ENCODE peak calls at places on chromosome 6, in seven cellular contexts. One of them, this sample, is unnamed.

GRCh38 chr6:31113861-31114539 is 600 bp upstream of the PSORS1C1 start:
- DNase-seq in OCI-LY7: no peak
- DNase-seq in AG09309: peak; percentile 88
- DNase-seq in heart left ventricle: no peak
- DNase-seq in HL-60: no peak
- DNase-seq in left ventricle myocardium inferior: no peak
- DNase-seq in heart right ventricle: no peak
- DNase-seq in this sample: peak; percentile 94

GRCh38 chr6:110809792-110810191 is 5.5 kb downstream of the CDK19 start:
- DNase-seq in OCI-LY7: no peak
- DNase-seq in AG09309: no peak
- DNase-seq in left ventricle myocardium inferior: no peak
- DNase-seq in heart right ventricle: no peak
- DNase-seq in HL-60: no peak
- DNase-seq in heart left ventricle: no peak
- DNase-seq in this sample: no peak

GRCh38 chr6:139378882-139379341 is 4.5 kb upstream of the CITED2 start:
- DNase-seq in HL-60: no peak
- DNase-seq in OCI-LY7: no peak
- DNase-seq in heart right ventricle: no peak
- DNase-seq in AG09309: no peak
- DNase-seq in left ventricle myocardium inferior: no peak
- DNase-seq in heart left ventricle: no peak
- DNase-seq in this sample: no peak

GRCh38 chr6:154683756-154684523 is 49.3 kb upstream of the SCAF8 start:
- DNase-seq in left ventricle myocardium inferior: no peak
- DNase-seq in OCI-LY7: peak; percentile 69
- DNase-seq in heart left ventricle: no peak
- DNase-seq in heart right ventricle: no peak
- DNase-seq in AG09309: peak; percentile 5
- DNase-seq in HL-60: peak; percentile 34
- DNase-seq in this sample: peak; percentile 26

GRCh38 chr6:132687306-132687705 is 26.5 kb downstream of the VNN1 start:
- DNase-seq in heart right ventricle: no peak
- DNase-seq in left ventricle myocardium inferior: no peak
- DNase-seq in heart left ventricle: no peak
- DNase-seq in OCI-LY7: no peak
- DNase-seq in AG09309: no peak
- DNase-seq in HL-60: no peak
- DNase-seq in this sample: peak; percentile 8

GRCh38 chr6:44487002-44487401 is 99.5 kb downstream of the CDC5L start:
- DNase-seq in heart right ventricle: no peak
- DNase-seq in left ventricle myocardium inferior: no peak
- DNase-seq in OCI-LY7: no peak
- DNase-seq in HL-60: no peak
- DNase-seq in AG09309: no peak
- DNase-seq in heart left ventricle: no peak
- DNase-seq in this sample: no peak

GRCh38 chr6:78962458-78962857 is 95.1 kb downstream of the IRAK1BP1 start:
- DNase-seq in heart right ventricle: no peak
- DNase-seq in left ventricle myocardium inferior: no peak
- DNase-seq in HL-60: no peak
- DNase-seq in OCI-LY7: no peak
- DNase-seq in heart left ventricle: no peak
- DNase-seq in AG09309: no peak
- DNase-seq in this sample: no peak

GRCh38 chr6:71510057-71510713 is 221.6 kb downstream of the OGFRL1 start:
- DNase-seq in heart right ventricle: peak; percentile 19
- DNase-seq in OCI-LY7: peak; percentile 65
- DNase-seq in heart left ventricle: peak; percentile 47
- DNase-seq in HL-60: peak; percentile 2
- DNase-seq in AG09309: peak; percentile 48
- DNase-seq in left ventricle myocardium inferior: peak; percentile 28
- DNase-seq in this sample: peak; percentile 79

GRCh38 chr6:19869464-19869863 is 32.3 kb downstream of the ID4 start:
- DNase-seq in OCI-LY7: peak; percentile 66
- DNase-seq in HL-60: no peak
- DNase-seq in left ventricle myocardium inferior: no peak
- DNase-seq in AG09309: no peak
- DNase-seq in heart right ventricle: no peak
- DNase-seq in heart left ventricle: no peak
- DNase-seq in this sample: no peak

GRCh38 chr6:80165143-80165542 is 58.7 kb downstream of the BCKDHB start:
- DNase-seq in AG09309: no peak
- DNase-seq in left ventricle myocardium inferior: no peak
- DNase-seq in OCI-LY7: no peak
- DNase-seq in HL-60: peak; percentile 79
- DNase-seq in heart right ventricle: no peak
- DNase-seq in heart left ventricle: no peak
- DNase-seq in this sample: no peak

GRCh38 chr6:158825038-158825950 is 6.1 kb upstream of the EZR start:
- DNase-seq in heart right ventricle: no peak
- DNase-seq in left ventricle myocardium inferior: no peak
- DNase-seq in heart left ventricle: peak; percentile 43
- DNase-seq in OCI-LY7: no peak
- DNase-seq in HL-60: no peak
- DNase-seq in AG09309: no peak
- DNase-seq in this sample: no peak

GRCh38 chr6:139586273-139586672 is 211.8 kb upstream of the CITED2 start:
- DNase-seq in heart right ventricle: no peak
- DNase-seq in heart left ventricle: no peak
- DNase-seq in HL-60: no peak
- DNase-seq in AG09309: no peak
- DNase-seq in left ventricle myocardium inferior: no peak
- DNase-seq in OCI-LY7: no peak
- DNase-seq in this sample: no peak

GRCh38 chr6:5745081-5745480 is 261.6 kb downstream of the NRN1 start:
- DNase-seq in AG09309: no peak
- DNase-seq in OCI-LY7: no peak
- DNase-seq in heart right ventricle: no peak
- DNase-seq in HL-60: no peak
- DNase-seq in heart left ventricle: no peak
- DNase-seq in left ventricle myocardium inferior: no peak
- DNase-seq in this sample: no peak

GRCh38 chr6:5747379-5747778 is 259.3 kb downstream of the NRN1 start:
- DNase-seq in HL-60: no peak
- DNase-seq in left ventricle myocardium inferior: no peak
- DNase-seq in heart right ventricle: no peak
- DNase-seq in OCI-LY7: no peak
- DNase-seq in AG09309: no peak
- DNase-seq in heart left ventricle: no peak
- DNase-seq in this sample: no peak

GRCh38 chr6:5744497-5744896 is 262.2 kb downstream of the NRN1 start:
- DNase-seq in AG09309: no peak
- DNase-seq in heart left ventricle: peak; percentile 56
- DNase-seq in OCI-LY7: no peak
- DNase-seq in HL-60: no peak
- DNase-seq in heart right ventricle: no peak
- DNase-seq in left ventricle myocardium inferior: no peak
- DNase-seq in this sample: no peak

GRCh38 chr6:5749016-5749665 is 257.6 kb downstream of the NRN1 start:
- DNase-seq in HL-60: no peak
- DNase-seq in heart left ventricle: no peak
- DNase-seq in heart right ventricle: peak; percentile 26
- DNase-seq in left ventricle myocardium inferior: no peak
- DNase-seq in AG09309: no peak
- DNase-seq in OCI-LY7: no peak
- DNase-seq in this sample: no peak

GRCh38 chr6:5746392-5747140 is 260.2 kb downstream of the NRN1 start:
- DNase-seq in heart right ventricle: no peak
- DNase-seq in OCI-LY7: no peak
- DNase-seq in HL-60: no peak
- DNase-seq in AG09309: no peak
- DNase-seq in left ventricle myocardium inferior: no peak
- DNase-seq in heart left ventricle: no peak
- DNase-seq in this sample: no peak
- TF ChIP-seq CTCF in heart right ventricle: peak; percentile 40
- TF ChIP-seq CTCF in OCI-LY7: peak; percentile 59
- TF ChIP-seq CTCF in HL-60: no peak
- TF ChIP-seq CTCF in AG09309: peak; percentile 48
- TF ChIP-seq CTCF in left ventricle myocardium inferior: peak; percentile 46
- TF ChIP-seq CTCF in heart left ventricle: no peak
- TF ChIP-seq CTCF in this sample: peak; percentile 26

GRCh38 chr6:32621372-32621771 is 15.8 kb upstream of the HLA-DQA1 start:
- DNase-seq in left ventricle myocardium inferior: no peak
- DNase-seq in heart right ventricle: no peak
- DNase-seq in AG09309: no peak
- DNase-seq in OCI-LY7: no peak
- DNase-seq in HL-60: no peak
- DNase-seq in heart left ventricle: no peak
- DNase-seq in this sample: no peak
- H3K4me3 ChIP-seq in left ventricle myocardium inferior: no peak overlapping the region
- H3K4me3 ChIP-seq in heart right ventricle: no peak overlapping the region
- H3K4me3 ChIP-seq in AG09309: no peak overlapping the region
- H3K4me3 ChIP-seq in OCI-LY7: no peak overlapping the region
- H3K4me3 ChIP-seq in HL-60: no peak overlapping the region
- H3K4me3 ChIP-seq in heart left ventricle: no peak overlapping the region
- H3K4me3 ChIP-seq in this sample: no peak overlapping the region

GRCh38 chr6:108142240-108142639 is 23.6 kb upstream of the NR2E1 start:
- DNase-seq in heart left ventricle: no peak
- DNase-seq in AG09309: no peak
- DNase-seq in HL-60: no peak
- DNase-seq in heart right ventricle: no peak
- DNase-seq in left ventricle myocardium inferior: no peak
- DNase-seq in OCI-LY7: peak; percentile 12
- DNase-seq in this sample: no peak

DNA sequence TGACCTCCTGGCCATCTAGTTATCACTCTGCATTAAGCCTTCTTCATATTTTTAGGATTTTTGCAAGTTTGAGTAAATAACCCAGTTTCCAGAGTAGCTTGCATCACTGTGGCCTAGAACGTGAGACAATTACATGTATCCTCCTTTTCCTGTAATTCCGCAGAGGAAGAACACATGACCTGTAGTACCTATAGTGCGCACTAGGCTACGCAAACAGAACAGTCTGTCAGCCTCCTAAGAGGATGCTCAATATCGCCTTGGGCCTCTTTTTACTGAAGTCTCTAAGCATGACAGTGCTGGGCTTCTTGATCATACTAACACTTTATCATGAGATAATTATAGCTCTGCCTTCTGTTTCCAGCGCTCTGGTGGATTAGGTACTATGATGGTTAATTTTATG is 20.2 kb upstream of the NR2E1 start:
- DNase-seq in OCI-LY7: no peak
- DNase-seq in AG09309: no peak
- DNase-seq in left ventricle myocardium inferior: no peak
- DNase-seq in heart right ventricle: no peak
- DNase-seq in HL-60: no peak
- DNase-seq in heart left ventricle: no peak
- DNase-seq in this sample: no peak
- TF ChIP-seq CTCF in OCI-LY7: no peak
- TF ChIP-seq CTCF in AG09309: no peak
- TF ChIP-seq CTCF in left ventricle myocardium inferior: no peak
- TF ChIP-seq CTCF in heart right ventricle: no peak
- TF ChIP-seq CTCF in HL-60: no peak
- TF ChIP-seq CTCF in heart left ventricle: no peak
- TF ChIP-seq CTCF in this sample: no peak

GRCh38 chr6:15689586-15690450 is 27.0 kb upstream of the DTNBP1 start:
- DNase-seq in OCI-LY7: no peak
- DNase-seq in heart right ventricle: no peak
- DNase-seq in HL-60: no peak
- DNase-seq in AG09309: no peak
- DNase-seq in left ventricle myocardium inferior: no peak
- DNase-seq in heart left ventricle: no peak
- DNase-seq in this sample: no peak

GRCh38 chr6:15685629-15686028 is 22.8 kb upstream of the DTNBP1 start:
- DNase-seq in heart right ventricle: no peak
- DNase-seq in OCI-LY7: no peak
- DNase-seq in HL-60: no peak
- DNase-seq in heart left ventricle: no peak
- DNase-seq in left ventricle myocardium inferior: no peak
- DNase-seq in AG09309: no peak
- DNase-seq in this sample: no peak

GRCh38 chr6:15690451-15690961 is 27.7 kb upstream of the DTNBP1 start:
- DNase-seq in HL-60: no peak
- DNase-seq in AG09309: no peak
- DNase-seq in OCI-LY7: no peak
- DNase-seq in heart right ventricle: no peak
- DNase-seq in heart left ventricle: no peak
- DNase-seq in left ventricle myocardium inferior: no peak
- DNase-seq in this sample: no peak

DNA sequence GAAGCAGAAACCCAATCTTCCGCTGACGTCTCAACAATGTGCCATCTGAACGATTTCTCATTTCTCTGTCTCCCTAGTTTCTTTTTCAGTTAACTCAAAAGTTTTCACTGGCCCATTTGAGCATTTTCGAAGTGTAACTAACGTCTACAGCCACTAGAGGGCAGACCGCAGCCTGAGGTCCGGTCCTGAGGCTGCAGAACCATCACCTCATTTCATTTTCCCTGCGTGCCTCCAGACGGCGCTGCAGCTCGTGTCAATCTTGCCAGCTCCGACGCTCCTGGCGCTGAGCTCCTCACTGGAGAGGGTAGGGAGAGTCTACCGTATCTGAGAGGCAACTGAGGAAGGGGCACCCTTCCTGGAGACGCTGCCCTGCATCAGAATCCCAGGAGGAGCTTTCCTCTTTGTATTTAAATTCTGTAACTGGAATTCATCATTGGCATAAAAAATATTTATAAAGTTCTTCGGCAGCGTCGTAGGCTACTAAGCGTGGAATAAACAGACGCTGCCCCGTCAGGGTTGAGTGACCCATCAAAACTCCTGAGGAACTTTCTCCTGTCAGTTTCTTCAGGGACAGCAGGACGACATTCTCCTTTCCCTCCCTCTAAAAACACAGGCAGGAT is 28.5 kb upstream of the DTNBP1 start:
- DNase-seq in HL-60: peak; percentile 82
- DNase-seq in AG09309: peak; percentile 68
- DNase-seq in heart right ventricle: peak; percentile 82
- DNase-seq in OCI-LY7: peak; percentile 88
- DNase-seq in left ventricle myocardium inferior: peak; percentile 78
- DNase-seq in heart left ventricle: peak; percentile 88
- DNase-seq in this sample: peak; percentile 75
- H3K4me3 ChIP-seq in HL-60: no peak overlapping the region
- H3K4me3 ChIP-seq in AG09309: peak overlapping the region; percentile 37
- H3K4me3 ChIP-seq in heart right ventricle: peak overlapping the region; percentile 39
- H3K4me3 ChIP-seq in OCI-LY7: no peak overlapping the region
- H3K4me3 ChIP-seq in left ventricle myocardium inferior: peak overlapping the region; percentile 42
- H3K4me3 ChIP-seq in heart left ventricle: peak overlapping the region; percentile 56
- H3K4me3 ChIP-seq in this sample: no peak overlapping the region